ENCODE peak calls at places on chromosomes 11 and 22, in six cellular contexts. Q, Z, R, K, T and E are unnamed samples.

GRCh38 chr11:58286249-58286648 is 18.2 kb upstream of the OR10W1 start:
- DNase-seq in Q (peak), Z (peak), R (no peak), K (no peak), T (peak), E (peak)

GRCh38 chr11:45894555-45895247 is 9.2 kb downstream of the MAPK8IP1 start:
- DNase-seq in Q (no peak), Z (no peak), R (no peak), K (no peak), T (no peak), E (no peak)

GRCh38 chr22:44325718-44326548 is 13.2 kb upstream of the SHISAL1 start:
- DNase-seq in Q (peak), Z (no peak), R (no peak), K (no peak), T (no peak), E (peak)

GRCh38 chr22:27810566-27810965 is 9.0 kb upstream of the MN1 start:
- DNase-seq in Q (peak), Z (peak), R (no peak), K (no peak), T (no peak), E (peak)

GRCh38 chr11:102666331-102666957 is 39.1 kb downstream of the MMP27 start:
- DNase-seq in Q (peak), Z (peak), R (no peak), K (no peak), T (peak), E (peak)

GRCh38 chr11:17385926-17386325 is 2.5 kb downstream of the KCNJ11 start:
- DNase-seq in Q (no peak), Z (no peak), R (no peak), K (no peak), T (no peak), E (no peak)

GRCh38 chr11:35483131-35483800 is 42.1 kb downstream of the PAMR1 start:
- DNase-seq in Q (peak), Z (no peak), R (no peak), K (no peak), T (no peak), E (no peak)

GRCh38 chr22:37160037-37160436 is 10.3 kb upstream of the IL2RB start:
- DNase-seq in Q (no peak), Z (no peak), R (no peak), K (no peak), T (no peak), E (no peak)

GRCh38 chr11:75468534-75469340 is 35.7 kb upstream of the KLHL35 start:
- DNase-seq in Q (peak), Z (peak), R (no peak), K (no peak), T (no peak), E (peak)

GRCh38 chr11:24348908-24349307 is 147.9 kb upstream of the LUZP2 start:
- DNase-seq in Q (no peak), Z (no peak), R (no peak), K (no peak), T (no peak), E (no peak)

GRCh38 chr22:29719894-29720645 is at the start of gene CABP7:
- DNase-seq in Q (no peak), Z (no peak), R (no peak), K (no peak), T (no peak), E (peak)